ENCODE peak calls at places on chromosomes 11 and 22, in ten cellular contexts. K is hepatocyte, P is transverse colon, B is uterus, M is GM23338, R is A549, Q is prostate gland, S is Peyer's patch, U is esophagus muscularis mucosa, V is Panc1. W is an unnamed sample.

GRCh38 chr11:65797711-65798110 is 10.8 kb downstream of the OVOL1 start:
- DNase-seq in K (no peak), P (peak), B (no peak), M (no peak), R (no peak), Q (no peak), S (no peak), U (no peak), V (no peak), W (no peak)

GRCh38 chr11:74306440-74307175 is 4.8 kb downstream of the P4HA3 start:
- DNase-seq in K (no peak), P (no peak), B (no peak), M (no peak), R (no peak), Q (no peak), S (no peak), U (no peak), V (no peak), W (no peak)

GRCh38 chr11:30196400-30197206 is 34.2 kb upstream of the FSHB start:
- DNase-seq in K (peak), P (peak), B (peak), M (peak), R (peak), Q (peak), S (no peak), U (no peak), V (peak), W (peak)

GRCh38 chr11:47348859-47349258 is 3.6 kb downstream of the MYBPC3 start:
- DNase-seq in K (no peak), P (no peak), B (no peak), M (peak), R (peak), Q (no peak), S (no peak), U (no peak), V (no peak), W (peak)

GRCh38 chr22:27796118-27796517 is 5.4 kb downstream of the MN1 start:
- DNase-seq in K (no peak), P (no peak), B (no peak), M (no peak), R (no peak), Q (no peak), S (no peak), U (no peak), V (no peak), W (no peak)

GRCh38 chr11:65305501-65306268 is 9.0 kb upstream of the CDC42EP2 start:
- DNase-seq in K (peak), P (peak), B (no peak), M (no peak), R (no peak), Q (peak), S (no peak), U (no peak), V (no peak), W (peak)

GRCh38 chr22:29679316-29679715 is 40.5 kb upstream of the CABP7 start:
- DNase-seq in K (no peak), P (no peak), B (no peak), M (no peak), R (no peak), Q (no peak), S (no peak), U (no peak), V (no peak), W (no peak)

GRCh38 chr22:40271440-40271839 is 74.9 kb upstream of the ADSL start:
- DNase-seq in K (no peak), P (no peak), B (no peak), M (no peak), R (no peak), Q (no peak), S (no peak), U (no peak), V (no peak), W (no peak)

GRCh38 chr11:102967497-102967896 is 12.0 kb upstream of the MMP13 start:
- DNase-seq in K (no peak), P (no peak), B (no peak), M (no peak), R (no peak), Q (no peak), S (no peak), U (no peak), V (no peak), W (no peak)

GRCh38 chr11:133157180-133157579 is 375.1 kb downstream of the OPCML start:
- DNase-seq in K (no peak), P (no peak), B (no peak), M (peak), R (no peak), Q (no peak), S (no peak), U (no peak), V (no peak), W (no peak)

DNA sequence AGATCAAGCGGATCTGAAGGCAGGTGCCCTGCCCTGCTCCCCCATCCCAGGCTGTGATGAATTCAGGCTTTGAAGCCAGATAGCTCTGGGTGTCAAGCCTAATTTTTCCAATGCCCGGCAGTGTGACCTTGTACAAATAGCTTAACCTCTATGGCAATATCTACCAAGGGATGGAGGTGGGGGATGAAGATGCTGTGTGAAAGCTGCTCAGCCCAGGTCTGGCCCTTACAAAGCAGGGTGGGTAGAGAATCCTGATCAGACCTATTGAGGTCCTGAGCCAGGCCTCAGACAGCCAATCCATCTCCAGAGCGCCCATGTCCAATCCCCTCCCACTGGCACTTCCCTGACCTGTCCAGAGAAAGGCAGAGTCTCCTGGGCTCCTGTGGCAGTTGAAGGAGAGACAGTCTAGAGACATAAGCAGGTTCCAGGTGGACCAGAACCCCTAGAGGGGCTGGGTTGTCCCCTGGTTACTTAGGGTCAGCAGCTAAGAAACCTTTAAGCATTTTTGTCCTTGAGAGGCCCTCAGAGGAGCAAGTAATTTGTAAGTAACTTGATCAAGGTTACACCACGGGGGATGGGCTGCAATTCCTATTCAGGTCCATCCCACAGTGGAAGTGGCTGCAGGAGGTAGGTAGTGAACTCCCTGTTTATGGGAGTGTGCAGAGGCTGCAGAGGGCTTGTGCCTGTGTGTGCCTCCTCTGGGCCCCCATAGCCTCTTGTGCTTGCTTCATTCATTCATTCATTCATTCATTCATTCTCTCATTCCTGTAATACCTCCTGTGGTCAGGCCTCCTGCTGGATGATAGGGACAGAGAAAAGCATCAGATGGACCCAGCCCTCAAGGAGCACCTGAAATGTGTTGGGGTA is 10.4 kb downstream of the P2RY2 start:
- DNase-seq in K (no peak), P (peak), B (peak), M (no peak), R (no peak), Q (no peak), S (peak), U (no peak), V (no peak), W (no peak)
- H3K27ac ChIP-seq in K (no peak), P (no peak), B (no peak), M (no peak), R (no peak), Q (no peak), S (no peak), U (no peak), V (no peak), W (no peak)

GRCh38 chr11:125887373-125888324 is at the start of gene HYLS1:
- DNase-seq in K (peak), P (peak), B (peak), M (peak), R (peak), Q (peak), S (peak), U (peak), V (peak), W (peak)
- TF ChIP-seq CTCF in K (peak), P (peak), B (peak), M (no peak), R (no peak), Q (no peak), S (no peak), U (peak), V (peak), W (peak)

GRCh38 chr11:4118107-4118506 is 23.5 kb downstream of the RRM1 start:
- DNase-seq in K (no peak), P (no peak), B (no peak), M (no peak), R (no peak), Q (no peak), S (no peak), U (no peak), V (no peak), W (peak)
- H3K27ac ChIP-seq in K (no peak), P (no peak), B (no peak), M (no peak), R (no peak), Q (no peak), S (no peak), U (no peak), V (no peak), W (peak)

GRCh38 chr11:64006468-64006867 is 20.2 kb downstream of the OTUB1 start:
- DNase-seq in K (no peak), P (no peak), B (no peak), M (no peak), R (no peak), Q (no peak), S (no peak), U (no peak), V (no peak), W (no peak)

GRCh38 chr11:64009234-64009633 is 23.0 kb downstream of the OTUB1 start:
- DNase-seq in K (no peak), P (no peak), B (no peak), M (no peak), R (no peak), Q (no peak), S (no peak), U (no peak), V (no peak), W (no peak)

GRCh38 chr11:64008283-64008931 is 22.2 kb downstream of the OTUB1 start:
- DNase-seq in K (no peak), P (no peak), B (no peak), M (no peak), R (no peak), Q (no peak), S (no peak), U (no peak), V (no peak), W (no peak)

GRCh38 chr11:64007160-64007628 is 21.0 kb downstream of the OTUB1 start:
- DNase-seq in K (peak), P (no peak), B (peak), M (peak), R (peak), Q (no peak), S (no peak), U (no peak), V (no peak), W (no peak)

DNA sequence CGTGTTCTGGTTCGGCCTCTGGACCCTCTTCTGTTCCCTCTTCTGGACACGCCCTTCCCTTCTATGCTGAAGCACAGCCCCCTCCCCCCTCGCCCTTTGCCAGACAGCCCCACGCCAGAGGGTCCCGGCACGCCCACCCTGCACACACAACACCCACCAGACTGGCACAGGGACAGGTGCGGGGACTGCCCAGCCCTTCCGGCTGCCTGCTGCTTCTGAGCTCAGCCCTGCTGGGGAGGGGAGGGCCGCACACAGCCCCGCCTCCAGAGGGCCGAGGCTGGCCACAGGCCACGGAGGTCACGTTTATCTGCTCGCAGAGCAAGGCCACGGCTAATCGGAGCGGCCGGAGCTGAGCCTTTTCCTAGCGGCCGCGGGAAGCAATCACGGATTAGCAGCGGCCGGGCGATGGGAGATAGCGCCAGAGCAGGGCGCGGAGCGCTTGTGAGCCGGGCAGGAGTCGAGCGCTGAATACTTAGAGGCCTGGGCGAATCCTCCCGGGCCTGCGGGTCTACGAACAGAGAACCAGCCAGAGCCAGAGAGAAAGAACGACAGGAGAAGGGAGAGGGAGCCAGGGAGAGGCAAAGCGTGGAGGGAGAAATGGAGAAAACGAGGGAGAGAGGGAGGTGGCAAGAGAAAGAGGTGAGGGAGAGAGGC is 21.5 kb downstream of the OTUB1 start:
- DNase-seq in K (peak), P (peak), B (peak), M (peak), R (peak), Q (no peak), S (peak), U (peak), V (no peak), W (no peak)
- TF ChIP-seq CTCF in K (no peak), P (peak), B (no peak), M (peak), R (no peak), Q (no peak), S (no peak), U (no peak), V (no peak), W (peak)

GRCh38 chr11:101430236-101430635 is 153.6 kb downstream of the TRPC6 start:
- DNase-seq in K (no peak), P (no peak), B (no peak), M (no peak), R (no peak), Q (no peak), S (no peak), U (no peak), V (no peak), W (no peak)
- H3K27ac ChIP-seq in K (peak), P (no peak), B (peak), M (no peak), R (no peak), Q (no peak), S (no peak), U (peak), V (no peak), W (no peak)

GRCh38 chr11:27839226-27839913 is 139.1 kb upstream of the BDNF start:
- DNase-seq in K (no peak), P (no peak), B (no peak), M (peak), R (peak), Q (no peak), S (no peak), U (peak), V (no peak), W (peak)
- TF ChIP-seq CTCF in K (peak), P (peak), B (no peak), M (peak), R (peak), Q (no peak), S (no peak), U (no peak), V (peak), W (peak)

GRCh38 chr11:126082251-126083109 is 19.8 kb upstream of the CDON start:
- DNase-seq in K (no peak), P (no peak), B (no peak), M (peak), R (no peak), Q (no peak), S (no peak), U (no peak), V (no peak), W (no peak)
- H3K27ac ChIP-seq in K (no peak), P (no peak), B (no peak), M (peak), R (no peak), Q (no peak), S (no peak), U (no peak), V (no peak), W (no peak)

GRCh38 chr11:850777-851762 is 8.4 kb downstream of the TSPAN4 start:
- DNase-seq in K (no peak), P (no peak), B (no peak), M (peak), R (no peak), Q (no peak), S (no peak), U (no peak), V (no peak), W (no peak)
- TF ChIP-seq CTCF in K (peak), P (no peak), B (no peak), M (peak), R (no peak), Q (no peak), S (no peak), U (no peak), V (no peak), W (peak)

W was measured in brain microvascular endothelial cell.